ENCODE peak calls at places on chromosome 16, in ten cellular contexts. One of them, this sample, is unnamed.

GRCh38 chr16:84356591-84357116 is 11.7 kb upstream of the ATP2C2 start:
- DNase-seq in left ventricle myocardium inferior: no peak
- DNase-seq in WERI-Rb-1: no peak
- DNase-seq in SJSA1: no peak
- DNase-seq in neural progenitor cell: peak
- DNase-seq in adrenal gland: no peak
- DNase-seq in RWPE1: peak
- DNase-seq in upper lobe of right lung: no peak
- DNase-seq in OCI-LY7: no peak
- DNase-seq in ovary: no peak
- DNase-seq in this sample: no peak

GRCh38 chr16:35195173-35195863 is 1735.9 kb downstream of the TP53TG3F start:
- DNase-seq in left ventricle myocardium inferior: no peak
- DNase-seq in WERI-Rb-1: no peak
- DNase-seq in SJSA1: no peak
- DNase-seq in neural progenitor cell: no peak
- DNase-seq in adrenal gland: no peak
- DNase-seq in RWPE1: no peak
- DNase-seq in upper lobe of right lung: peak
- DNase-seq in OCI-LY7: no peak
- DNase-seq in ovary: no peak
- DNase-seq in this sample: no peak

GRCh38 chr16:29876186-29876577 is 13.2 kb upstream of the CDIPT start:
- DNase-seq in left ventricle myocardium inferior: no peak
- DNase-seq in WERI-Rb-1: no peak
- DNase-seq in SJSA1: no peak
- DNase-seq in neural progenitor cell: peak
- DNase-seq in adrenal gland: no peak
- DNase-seq in RWPE1: no peak
- DNase-seq in upper lobe of right lung: no peak
- DNase-seq in OCI-LY7: no peak
- DNase-seq in ovary: no peak
- DNase-seq in this sample: no peak

GRCh38 chr16:84532299-84532724 is 27.9 kb upstream of the MEAK7 start:
- DNase-seq in left ventricle myocardium inferior: peak
- DNase-seq in WERI-Rb-1: no peak
- DNase-seq in SJSA1: peak
- DNase-seq in neural progenitor cell: peak
- DNase-seq in adrenal gland: peak
- DNase-seq in RWPE1: peak
- DNase-seq in upper lobe of right lung: no peak
- DNase-seq in OCI-LY7: no peak
- DNase-seq in ovary: peak
- DNase-seq in this sample: no peak

GRCh38 chr16:66135376-66135775 is 231.1 kb upstream of the CDH5 start:
- DNase-seq in left ventricle myocardium inferior: peak
- DNase-seq in WERI-Rb-1: no peak
- DNase-seq in SJSA1: no peak
- DNase-seq in neural progenitor cell: no peak
- DNase-seq in adrenal gland: peak
- DNase-seq in RWPE1: no peak
- DNase-seq in upper lobe of right lung: no peak
- DNase-seq in OCI-LY7: no peak
- DNase-seq in ovary: peak
- DNase-seq in this sample: no peak

GRCh38 chr16:6317924-6318323 is 1014.7 kb upstream of the RBFOX1 start:
- DNase-seq in left ventricle myocardium inferior: no peak
- DNase-seq in WERI-Rb-1: no peak
- DNase-seq in SJSA1: no peak
- DNase-seq in neural progenitor cell: peak
- DNase-seq in adrenal gland: no peak
- DNase-seq in RWPE1: no peak
- DNase-seq in upper lobe of right lung: no peak
- DNase-seq in OCI-LY7: no peak
- DNase-seq in ovary: no peak
- DNase-seq in this sample: no peak

GRCh38 chr16:21100447-21100846 is 50.2 kb downstream of the DNAH3 start:
- DNase-seq in left ventricle myocardium inferior: no peak
- DNase-seq in WERI-Rb-1: no peak
- DNase-seq in SJSA1: peak
- DNase-seq in neural progenitor cell: no peak
- DNase-seq in adrenal gland: no peak
- DNase-seq in RWPE1: peak
- DNase-seq in upper lobe of right lung: no peak
- DNase-seq in OCI-LY7: no peak
- DNase-seq in ovary: no peak
- DNase-seq in this sample: no peak

GRCh38 chr16:82979406-82980111 is 352.8 kb downstream of the CDH13 start:
- DNase-seq in left ventricle myocardium inferior: no peak
- DNase-seq in WERI-Rb-1: no peak
- DNase-seq in SJSA1: no peak
- DNase-seq in neural progenitor cell: no peak
- DNase-seq in adrenal gland: no peak
- DNase-seq in RWPE1: no peak
- DNase-seq in upper lobe of right lung: no peak
- DNase-seq in OCI-LY7: no peak
- DNase-seq in ovary: no peak
- DNase-seq in this sample: no peak

GRCh38 chr16:66065869-66066403 is 300.6 kb upstream of the CDH5 start:
- DNase-seq in left ventricle myocardium inferior: no peak
- DNase-seq in WERI-Rb-1: no peak
- DNase-seq in SJSA1: no peak
- DNase-seq in neural progenitor cell: no peak
- DNase-seq in adrenal gland: no peak
- DNase-seq in RWPE1: no peak
- DNase-seq in upper lobe of right lung: no peak
- DNase-seq in OCI-LY7: no peak
- DNase-seq in ovary: no peak
- DNase-seq in this sample: no peak

GRCh38 chr16:52852978-52853377 is 199.7 kb downstream of the CHD9NB start:
- DNase-seq in left ventricle myocardium inferior: no peak
- DNase-seq in WERI-Rb-1: no peak
- DNase-seq in SJSA1: no peak
- DNase-seq in neural progenitor cell: no peak
- DNase-seq in adrenal gland: no peak
- DNase-seq in RWPE1: no peak
- DNase-seq in upper lobe of right lung: no peak
- DNase-seq in OCI-LY7: no peak
- DNase-seq in ovary: no peak
- DNase-seq in this sample: no peak

GRCh38 chr16:1063728-1064127 is 8.8 kb upstream of the SSTR5 start:
- DNase-seq in left ventricle myocardium inferior: no peak
- DNase-seq in WERI-Rb-1: no peak
- DNase-seq in SJSA1: no peak
- DNase-seq in neural progenitor cell: no peak
- DNase-seq in adrenal gland: no peak
- DNase-seq in RWPE1: no peak
- DNase-seq in upper lobe of right lung: no peak
- DNase-seq in OCI-LY7: no peak
- DNase-seq in ovary: no peak
- DNase-seq in this sample: no peak

GRCh38 chr16:30092373-30093010 is 768 bp upstream of the TBX6 start:
- DNase-seq in left ventricle myocardium inferior: peak
- DNase-seq in WERI-Rb-1: peak
- DNase-seq in SJSA1: peak
- DNase-seq in neural progenitor cell: peak
- DNase-seq in adrenal gland: peak
- DNase-seq in RWPE1: no peak
- DNase-seq in upper lobe of right lung: peak
- DNase-seq in OCI-LY7: peak
- DNase-seq in ovary: peak
- DNase-seq in this sample: peak

GRCh38 chr16:73082608-73083007 is 34.7 kb upstream of the ZFHX3 start:
- DNase-seq in left ventricle myocardium inferior: no peak
- DNase-seq in WERI-Rb-1: no peak
- DNase-seq in SJSA1: peak
- DNase-seq in neural progenitor cell: no peak
- DNase-seq in adrenal gland: no peak
- DNase-seq in RWPE1: peak
- DNase-seq in upper lobe of right lung: no peak
- DNase-seq in OCI-LY7: no peak
- DNase-seq in ovary: no peak
- DNase-seq in this sample: no peak

GRCh38 chr16:81632392-81633146 is 146.5 kb upstream of the PLCG2 start:
- DNase-seq in left ventricle myocardium inferior: no peak
- DNase-seq in WERI-Rb-1: no peak
- DNase-seq in SJSA1: peak
- DNase-seq in neural progenitor cell: no peak
- DNase-seq in adrenal gland: peak
- DNase-seq in RWPE1: peak
- DNase-seq in upper lobe of right lung: no peak
- DNase-seq in OCI-LY7: no peak
- DNase-seq in ovary: no peak
- DNase-seq in this sample: no peak

GRCh38 chr16:74497761-74498160 is 76.5 kb upstream of the CLEC18B start:
- DNase-seq in left ventricle myocardium inferior: no peak
- DNase-seq in WERI-Rb-1: no peak
- DNase-seq in SJSA1: no peak
- DNase-seq in neural progenitor cell: no peak
- DNase-seq in adrenal gland: no peak
- DNase-seq in RWPE1: no peak
- DNase-seq in upper lobe of right lung: no peak
- DNase-seq in OCI-LY7: no peak
- DNase-seq in ovary: no peak
- DNase-seq in this sample: no peak

GRCh38 chr16:25747160-25747758 is 55.5 kb downstream of the HS3ST4 start:
- DNase-seq in left ventricle myocardium inferior: no peak
- DNase-seq in WERI-Rb-1: no peak
- DNase-seq in SJSA1: no peak
- DNase-seq in neural progenitor cell: peak
- DNase-seq in adrenal gland: no peak
- DNase-seq in RWPE1: no peak
- DNase-seq in upper lobe of right lung: no peak
- DNase-seq in OCI-LY7: peak
- DNase-seq in ovary: no peak
- DNase-seq in this sample: peak

GRCh38 chr16:87571868-87572244 is 30.5 kb upstream of the JPH3 start:
- DNase-seq in left ventricle myocardium inferior: no peak
- DNase-seq in WERI-Rb-1: no peak
- DNase-seq in SJSA1: no peak
- DNase-seq in neural progenitor cell: no peak
- DNase-seq in adrenal gland: no peak
- DNase-seq in RWPE1: no peak
- DNase-seq in upper lobe of right lung: no peak
- DNase-seq in OCI-LY7: no peak
- DNase-seq in ovary: no peak
- DNase-seq in this sample: no peak
- H3K27ac ChIP-seq in left ventricle myocardium inferior: no peak
- H3K27ac ChIP-seq in WERI-Rb-1: peak
- H3K27ac ChIP-seq in SJSA1: no peak
- H3K27ac ChIP-seq in neural progenitor cell: no peak
- H3K27ac ChIP-seq in adrenal gland: no peak
- H3K27ac ChIP-seq in RWPE1: no peak
- H3K27ac ChIP-seq in upper lobe of right lung: peak
- H3K27ac ChIP-seq in OCI-LY7: no peak
- H3K27ac ChIP-seq in ovary: no peak
- H3K27ac ChIP-seq in this sample: no peak

DNA sequence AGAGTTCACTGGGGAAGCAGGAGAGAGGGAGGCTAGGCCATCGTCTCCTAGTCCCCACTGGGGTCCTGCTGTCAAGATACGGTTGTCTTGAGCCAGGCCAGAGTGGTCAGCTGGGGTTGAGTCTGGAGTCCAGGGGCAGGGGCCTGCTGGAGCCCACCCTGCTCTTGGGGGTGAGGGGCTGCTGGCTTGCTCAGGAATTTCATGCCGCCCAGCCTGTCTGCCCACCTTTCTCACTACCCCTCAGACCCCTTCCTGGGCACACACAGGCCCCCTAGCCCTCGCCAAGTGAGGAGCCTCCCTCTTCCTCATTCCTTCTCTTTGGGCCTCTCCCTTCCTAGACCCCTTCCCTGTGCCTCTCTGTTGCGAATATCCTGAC is 1.3 kb downstream of the TRAF7 start:
- DNase-seq in left ventricle myocardium inferior: no peak
- DNase-seq in WERI-Rb-1: no peak
- DNase-seq in SJSA1: no peak
- DNase-seq in neural progenitor cell: no peak
- DNase-seq in adrenal gland: no peak
- DNase-seq in RWPE1: no peak
- DNase-seq in upper lobe of right lung: no peak
- DNase-seq in OCI-LY7: no peak
- DNase-seq in ovary: no peak
- DNase-seq in this sample: no peak
- H3K27ac ChIP-seq in left ventricle myocardium inferior: no peak
- H3K27ac ChIP-seq in WERI-Rb-1: no peak
- H3K27ac ChIP-seq in SJSA1: no peak
- H3K27ac ChIP-seq in neural progenitor cell: no peak
- H3K27ac ChIP-seq in adrenal gland: no peak
- H3K27ac ChIP-seq in RWPE1: peak
- H3K27ac ChIP-seq in upper lobe of right lung: peak
- H3K27ac ChIP-seq in OCI-LY7: no peak
- H3K27ac ChIP-seq in ovary: no peak
- H3K27ac ChIP-seq in this sample: no peak

DNA sequence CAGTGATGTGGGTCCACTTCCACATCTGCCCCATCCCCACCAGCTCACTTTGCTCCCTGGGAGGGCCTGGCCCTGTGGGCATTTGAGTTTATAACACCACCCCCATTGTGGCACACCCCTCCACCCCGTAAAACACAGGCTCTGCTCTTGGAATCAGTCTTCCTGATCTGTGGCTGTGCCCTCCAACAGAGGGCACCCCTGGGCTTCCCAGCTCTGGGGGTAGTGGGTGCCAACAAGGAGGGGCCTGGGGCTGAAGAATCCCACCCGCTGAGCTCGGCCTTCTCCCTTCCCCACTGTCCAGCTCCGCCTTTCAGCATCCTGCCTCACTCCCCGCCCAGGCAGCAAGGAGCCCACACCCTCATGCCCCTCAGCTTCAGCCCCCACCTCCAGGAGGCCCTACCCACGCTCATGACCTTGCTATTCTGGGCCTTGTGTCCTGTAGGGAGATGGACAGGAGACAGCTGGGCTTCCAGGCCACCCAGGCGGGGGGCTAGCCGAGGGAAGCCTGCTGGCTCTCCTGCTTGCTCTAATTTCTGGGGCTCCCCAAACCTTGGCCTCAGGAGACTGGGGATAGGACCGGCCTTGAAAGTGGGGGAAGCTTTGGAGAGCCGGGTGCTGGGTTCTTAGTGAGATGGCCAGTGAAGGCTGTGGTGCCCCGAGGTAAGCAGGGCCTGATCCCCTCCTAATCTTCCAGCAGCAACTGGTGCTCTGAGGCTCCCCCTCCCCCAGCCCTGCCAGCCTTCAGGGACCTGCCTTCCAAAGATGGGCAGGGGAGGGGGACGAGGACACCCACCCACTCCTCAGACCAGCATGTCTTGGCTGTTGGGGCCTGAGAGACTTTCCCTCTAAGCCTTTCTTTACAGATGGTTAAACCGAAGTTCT is 2.9 kb upstream of the ATP2A1 start:
- DNase-seq in left ventricle myocardium inferior: no peak
- DNase-seq in WERI-Rb-1: peak
- DNase-seq in SJSA1: no peak
- DNase-seq in neural progenitor cell: no peak
- DNase-seq in adrenal gland: no peak
- DNase-seq in RWPE1: no peak
- DNase-seq in upper lobe of right lung: no peak
- DNase-seq in OCI-LY7: no peak
- DNase-seq in ovary: no peak
- DNase-seq in this sample: no peak
- H3K27ac ChIP-seq in left ventricle myocardium inferior: no peak
- H3K27ac ChIP-seq in WERI-Rb-1: peak
- H3K27ac ChIP-seq in SJSA1: no peak
- H3K27ac ChIP-seq in neural progenitor cell: no peak
- H3K27ac ChIP-seq in adrenal gland: no peak
- H3K27ac ChIP-seq in RWPE1: peak
- H3K27ac ChIP-seq in upper lobe of right lung: no peak
- H3K27ac ChIP-seq in OCI-LY7: no peak
- H3K27ac ChIP-seq in ovary: no peak
- H3K27ac ChIP-seq in this sample: no peak

GRCh38 chr16:31487720-31488629 is 5.1 kb downstream of the SLC5A2 start:
- DNase-seq in left ventricle myocardium inferior: peak
- DNase-seq in WERI-Rb-1: peak
- DNase-seq in SJSA1: no peak
- DNase-seq in neural progenitor cell: peak
- DNase-seq in adrenal gland: peak
- DNase-seq in RWPE1: peak
- DNase-seq in upper lobe of right lung: peak
- DNase-seq in OCI-LY7: no peak
- DNase-seq in ovary: no peak
- DNase-seq in this sample: no peak
- H3K27ac ChIP-seq in left ventricle myocardium inferior: no peak
- H3K27ac ChIP-seq in WERI-Rb-1: peak
- H3K27ac ChIP-seq in SJSA1: no peak
- H3K27ac ChIP-seq in neural progenitor cell: no peak
- H3K27ac ChIP-seq in adrenal gland: no peak
- H3K27ac ChIP-seq in RWPE1: peak
- H3K27ac ChIP-seq in upper lobe of right lung: peak
- H3K27ac ChIP-seq in OCI-LY7: no peak
- H3K27ac ChIP-seq in ovary: no peak
- H3K27ac ChIP-seq in this sample: no peak